ENCODE peak calls at places on chromosomes 16 and 17, in nine cellular contexts. N is lower lobe of right lung, U is A549, Z is stomach, L is HL-60, V is left ventricle myocardium inferior, S is activated B cell treated with CpG ODN at 0.5 μM for 24 hours, P is fibroblast of the aortic adventitia, J is heart right ventricle. E is an unnamed sample.

GRCh38 chr17:9958586-9959281 is 53.7 kb upstream of the RCVRN start:
- DNase-seq in S (no peak), V (no peak), Z (no peak), L (no peak), U (no peak), J (no peak), P (no peak), N (no peak), E (no peak)

GRCh38 chr17:16932611-16933010 is 39.3 kb downstream of the TNFRSF13B start:
- DNase-seq in N (no peak), L (no peak), J (no peak), Z (no peak), P (no peak), U (no peak), S (no peak), V (no peak), E (no peak)

GRCh38 chr17:64728041-64728695 is 66.1 kb upstream of the SMURF2 start:
- DNase-seq in P (no peak), N (no peak), U (no peak), Z (peak; percentile 11), S (no peak), V (no peak), L (no peak), J (no peak), E (no peak)

GRCh38 chr16:46900464-46901235 is 16.5 kb downstream of the GPT2 start:
- DNase-seq in S (no peak), J (no peak), V (no peak), U (no peak), N (no peak), P (no peak), L (no peak), Z (no peak), E (no peak)

GRCh38 chr16:82660966-82661365 is 34.2 kb downstream of the CDH13 start:
- DNase-seq in L (no peak), S (no peak), Z (no peak), U (no peak), N (no peak), J (no peak), V (no peak), P (no peak), E (no peak)

GRCh38 chr17:36674278-36674650 is 72.9 kb downstream of the MRM1 start:
- DNase-seq in J (no peak), V (no peak), S (no peak), N (no peak), L (no peak), P (no peak), Z (no peak), U (no peak), E (no peak)

GRCh38 chr16:912322-912683 is 58.5 kb downstream of the LMF1 start:
- DNase-seq in Z (no peak), S (no peak), V (no peak), U (no peak), N (no peak), P (no peak), J (no peak), L (no peak), E (no peak)

GRCh38 chr16:1941162-1941923 is 1.7 kb downstream of the MSRB1 start:
- DNase-seq in Z (no peak), S (no peak), V (no peak), N (no peak), U (no peak), J (no peak), P (no peak), L (peak; percentile 84), E (peak; percentile 49)

GRCh38 chr17:58525239-58525638 is 10.8 kb upstream of the MTMR4 start:
- DNase-seq in U (no peak), N (no peak), L (no peak), P (peak; percentile 91), Z (no peak), V (peak; percentile 63), S (no peak), J (peak; percentile 74), E (no peak)

GRCh38 chr17:77571562-77571981 is 386.9 kb upstream of the TNRC6C start:
- DNase-seq in L (no peak), P (peak; percentile 48), J (no peak), U (no peak), S (no peak), Z (peak; percentile 32), N (peak; percentile 48), V (no peak), E (no peak)

GRCh38 chr17:48162305-48162934 is 54.9 kb downstream of the SNX11 start:
- DNase-seq in J (no peak), U (peak; percentile 18), N (no peak), Z (no peak), S (no peak), V (no peak), L (no peak), P (no peak), E (no peak)

GRCh38 chr17:537133-537532 is 177.5 kb downstream of the VPS53 start:
- DNase-seq in J (no peak), P (no peak), L (no peak), Z (no peak), S (no peak), U (no peak), V (no peak), N (no peak), E (no peak)

GRCh38 chr16:86078121-86078600 is 179.2 kb downstream of the IRF8 start:
- DNase-seq in S (no peak), U (no peak), L (no peak), P (peak; percentile 94), Z (no peak), J (no peak), N (no peak), V (no peak), E (no peak)

GRCh38 chr17:51046527-51047384 is 73.9 kb downstream of the SPAG9 start:
- DNase-seq in J (peak; percentile 76), Z (no peak), N (no peak), U (peak; percentile 26), V (peak; percentile 36), P (peak; percentile 92), L (no peak), S (no peak), E (peak; percentile 60)

GRCh38 chr17:39143552-39144093 is 7.8 kb downstream of the PLXDC1 start:
- DNase-seq in S (no peak), N (no peak), U (no peak), V (peak; percentile 85), P (peak; percentile 47), J (peak; percentile 74), Z (no peak), L (no peak), E (no peak)

DNA sequence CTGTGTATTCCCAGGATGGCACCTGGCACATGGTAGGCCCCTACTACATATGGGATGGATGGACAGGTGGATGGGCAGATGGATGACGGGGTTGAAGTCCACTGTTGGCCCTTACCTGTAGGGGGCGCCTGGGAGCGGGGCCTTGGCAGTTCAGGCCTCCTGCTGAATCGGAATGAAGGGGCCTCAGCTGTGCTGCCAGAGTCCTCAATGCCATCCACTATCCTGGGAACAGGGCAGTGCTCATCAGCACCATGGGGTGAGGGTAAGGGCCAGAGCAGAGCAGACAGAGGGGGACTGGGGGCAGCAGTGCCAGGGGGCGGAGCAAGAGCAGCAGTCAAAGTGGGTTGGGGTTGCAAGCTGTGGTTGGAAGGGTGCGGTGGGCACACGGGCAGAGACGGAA is 8.3 kb upstream of the RAB5C start:
- DNase-seq in S (no peak), P (no peak), U (peak; percentile 53), V (no peak), Z (no peak), J (no peak), N (no peak), L (no peak), E (peak; percentile 67)
- TF ChIP-seq CTCF in S (no peak), P (peak; percentile 41), U (peak; percentile 39), V (peak; percentile 46), Z (no peak), J (peak; percentile 21), N (peak; percentile 36), L (peak; percentile 58), E (peak; percentile 67)

GRCh38 chr17:20948984-20949777 is 93.6 kb downstream of the USP22 start:
- DNase-seq in L (no peak), J (no peak), Z (no peak), V (no peak), U (no peak), S (no peak), P (no peak), N (no peak), E (no peak)

GRCh38 chr17:20941872-20942271 is 100.9 kb downstream of the USP22 start:
- DNase-seq in P (no peak), S (no peak), N (no peak), Z (no peak), U (no peak), L (no peak), V (no peak), J (no peak), E (no peak)

DNA sequence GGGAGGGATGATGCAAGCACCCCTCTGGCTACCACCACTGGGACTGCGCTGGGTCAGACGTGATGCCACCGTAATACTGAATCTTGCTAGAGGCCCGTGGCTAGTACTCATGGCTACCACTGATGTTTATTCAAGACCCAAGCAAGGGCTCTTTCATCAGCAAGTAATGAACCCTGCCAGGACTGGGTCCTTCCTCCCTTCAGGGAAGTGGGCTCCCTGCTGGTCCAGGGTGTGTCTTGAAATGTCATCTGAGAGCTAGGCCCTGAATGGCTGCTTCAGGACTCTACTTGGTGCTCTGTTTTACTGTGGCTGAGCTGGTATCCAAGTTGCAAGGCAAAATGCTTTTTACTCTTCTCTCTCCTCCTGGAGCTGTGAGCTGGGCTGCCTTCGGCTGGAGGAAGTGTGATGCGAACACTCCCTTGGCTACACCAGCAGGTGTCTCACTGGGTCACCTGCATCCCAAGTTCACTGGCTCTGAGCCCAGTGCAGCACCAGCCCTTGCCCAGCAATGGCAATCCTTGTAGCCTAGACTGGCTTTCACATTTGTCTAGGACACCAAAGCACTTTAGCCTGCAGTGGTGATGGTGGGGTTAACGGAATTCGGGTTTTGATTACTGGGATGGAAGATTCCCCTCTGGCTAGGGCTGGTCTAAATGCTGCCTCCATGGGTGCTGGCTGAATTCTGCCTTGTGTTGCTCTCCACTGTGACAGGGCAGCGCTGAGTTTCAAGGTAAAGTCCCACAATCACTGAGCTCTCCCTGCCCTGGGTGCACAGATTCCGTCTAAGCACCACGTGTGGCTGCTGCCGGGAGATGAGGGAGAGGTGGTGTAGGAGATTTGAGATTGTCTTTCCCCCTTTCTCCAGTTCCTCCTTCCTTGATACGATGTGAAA is 98.6 kb downstream of the USP22 start:
- DNase-seq in U (peak; percentile 54), J (no peak), P (no peak), Z (peak; percentile 86), N (peak; percentile 62), S (no peak), L (no peak), V (no peak), E (peak; percentile 24)
- TF ChIP-seq CTCF in U (peak; percentile 41), J (no peak), P (no peak), Z (no peak), N (peak; percentile 37), S (no peak), L (no peak), V (peak; percentile 37), E (peak; percentile 19)

DNA sequence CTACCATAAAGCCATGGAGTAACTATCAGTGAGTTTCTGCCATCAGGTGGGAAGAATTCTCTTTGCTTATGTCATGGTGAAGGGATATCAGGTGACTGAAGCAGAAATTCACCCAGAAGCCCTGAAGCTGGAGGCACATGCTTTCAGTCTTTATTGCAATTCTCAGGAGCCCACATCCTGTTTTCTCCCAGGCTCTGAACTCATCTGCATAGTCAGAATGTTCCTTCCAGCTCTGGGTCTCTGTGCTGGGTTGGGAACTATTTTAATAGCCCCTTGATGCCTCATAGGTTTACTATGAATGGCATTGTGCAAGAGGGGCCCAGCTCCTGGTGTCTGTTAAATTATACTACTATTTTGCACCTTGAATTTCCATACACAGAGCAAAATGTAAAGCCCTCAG is 198.4 kb upstream of the SOX9 start:
- DNase-seq in J (no peak), L (no peak), S (no peak), P (no peak), N (no peak), Z (no peak), U (no peak), V (no peak), E (no peak)
- TF ChIP-seq CTCF in J (no peak), L (no peak), S (no peak), P (no peak), N (no peak), Z (no peak), U (no peak), V (no peak), E (no peak)

GRCh38 chr17:67559381-67559966 is 158.3 kb upstream of the NOL11 start:
- DNase-seq in Z (no peak), J (no peak), P (no peak), S (no peak), N (no peak), L (no peak), V (no peak), U (peak; percentile 22), E (no peak)
- TF ChIP-seq CTCF in Z (no peak), J (peak; percentile 25), P (no peak), S (no peak), N (peak; percentile 26), L (no peak), V (peak; percentile 32), U (peak; percentile 22), E (no peak)